ENCODE peak calls at places on chromosomes 4 and X, in nine cellular contexts. One of them, this sample, is unnamed.

GRCh38 chr4:112894480-112894879 is 155.0 kb upstream of the ANK2 start:
- DNase-seq in HEK293T: no peak
- DNase-seq in stimulated activated CD8-positive, alpha-beta memory T cell treated with anti-CD3 and anti-CD28 coated beads, Interleukin-4, amount 100 ng/mL, for 24 hours: no peak
- DNase-seq in activated T-cell treated with anti-CD3 and anti-CD28 coated beads for 48 hours: no peak
- DNase-seq in EH: no peak
- DNase-seq in NCI-H774: no peak
- DNase-seq in NCI-H1092: no peak
- DNase-seq in right lobe of liver: no peak
- DNase-seq in upper lobe of right lung: no peak
- DNase-seq in this sample: no peak

GRCh38 chr4:23819041-23819511 is 70.8 kb downstream of the PPARGC1A start:
- DNase-seq in NCI-H1092: no peak
- DNase-seq in upper lobe of right lung: no peak
- DNase-seq in right lobe of liver: no peak
- DNase-seq in activated T-cell treated with anti-CD3 and anti-CD28 coated beads for 48 hours: no peak
- DNase-seq in stimulated activated CD8-positive, alpha-beta memory T cell treated with anti-CD3 and anti-CD28 coated beads, Interleukin-4, amount 100 ng/mL, for 24 hours: no peak
- DNase-seq in HEK293T: no peak
- DNase-seq in NCI-H774: no peak
- DNase-seq in EH: peak
- DNase-seq in this sample: no peak

GRCh38 chr4:13559414-13559813 is 15.1 kb upstream of the NKX3-2 start:
- DNase-seq in stimulated activated CD8-positive, alpha-beta memory T cell treated with anti-CD3 and anti-CD28 coated beads, Interleukin-4, amount 100 ng/mL, for 24 hours: no peak
- DNase-seq in right lobe of liver: no peak
- DNase-seq in upper lobe of right lung: no peak
- DNase-seq in NCI-H774: no peak
- DNase-seq in EH: peak
- DNase-seq in activated T-cell treated with anti-CD3 and anti-CD28 coated beads for 48 hours: no peak
- DNase-seq in NCI-H1092: no peak
- DNase-seq in HEK293T: no peak
- DNase-seq in this sample: no peak

GRCh38 chrX:46782034-46782433 is 23.1 kb upstream of the SLC9A7 start:
- DNase-seq in NCI-H1092: no peak
- DNase-seq in NCI-H774: no peak
- DNase-seq in upper lobe of right lung: no peak
- DNase-seq in activated T-cell treated with anti-CD3 and anti-CD28 coated beads for 48 hours: no peak
- DNase-seq in right lobe of liver: no peak
- DNase-seq in HEK293T: no peak
- DNase-seq in EH: no peak
- DNase-seq in stimulated activated CD8-positive, alpha-beta memory T cell treated with anti-CD3 and anti-CD28 coated beads, Interleukin-4, amount 100 ng/mL, for 24 hours: no peak
- DNase-seq in this sample: no peak

GRCh38 chrX:13223868-13224555 is 95.8 kb downstream of the ATXN3L start:
- DNase-seq in activated T-cell treated with anti-CD3 and anti-CD28 coated beads for 48 hours: no peak
- DNase-seq in upper lobe of right lung: no peak
- DNase-seq in NCI-H774: peak
- DNase-seq in right lobe of liver: no peak
- DNase-seq in NCI-H1092: peak
- DNase-seq in EH: peak
- DNase-seq in HEK293T: no peak
- DNase-seq in stimulated activated CD8-positive, alpha-beta memory T cell treated with anti-CD3 and anti-CD28 coated beads, Interleukin-4, amount 100 ng/mL, for 24 hours: no peak
- DNase-seq in this sample: no peak

GRCh38 chrX:56288607-56289006 is 56.5 kb downstream of the KLF8 start:
- DNase-seq in HEK293T: no peak
- DNase-seq in upper lobe of right lung: no peak
- DNase-seq in EH: no peak
- DNase-seq in activated T-cell treated with anti-CD3 and anti-CD28 coated beads for 48 hours: no peak
- DNase-seq in right lobe of liver: no peak
- DNase-seq in NCI-H774: no peak
- DNase-seq in stimulated activated CD8-positive, alpha-beta memory T cell treated with anti-CD3 and anti-CD28 coated beads, Interleukin-4, amount 100 ng/mL, for 24 hours: no peak
- DNase-seq in NCI-H1092: no peak
- DNase-seq in this sample: no peak

GRCh38 chr4:98662619-98663225 is 4.3 kb upstream of the TSPAN5 start:
- DNase-seq in activated T-cell treated with anti-CD3 and anti-CD28 coated beads for 48 hours: no peak
- DNase-seq in NCI-H1092: no peak
- DNase-seq in NCI-H774: no peak
- DNase-seq in HEK293T: no peak
- DNase-seq in EH: no peak
- DNase-seq in stimulated activated CD8-positive, alpha-beta memory T cell treated with anti-CD3 and anti-CD28 coated beads, Interleukin-4, amount 100 ng/mL, for 24 hours: peak
- DNase-seq in upper lobe of right lung: no peak
- DNase-seq in right lobe of liver: no peak
- DNase-seq in this sample: no peak

GRCh38 chr4:47525154-47525819 is 40.2 kb downstream of the ATP10D start:
- DNase-seq in NCI-H1092: no peak
- DNase-seq in HEK293T: no peak
- DNase-seq in activated T-cell treated with anti-CD3 and anti-CD28 coated beads for 48 hours: no peak
- DNase-seq in stimulated activated CD8-positive, alpha-beta memory T cell treated with anti-CD3 and anti-CD28 coated beads, Interleukin-4, amount 100 ng/mL, for 24 hours: no peak
- DNase-seq in right lobe of liver: no peak
- DNase-seq in NCI-H774: no peak
- DNase-seq in EH: peak
- DNase-seq in upper lobe of right lung: no peak
- DNase-seq in this sample: no peak

GRCh38 chrX:16836371-16836770 is 33.8 kb downstream of the RBBP7 start:
- DNase-seq in HEK293T: peak
- DNase-seq in stimulated activated CD8-positive, alpha-beta memory T cell treated with anti-CD3 and anti-CD28 coated beads, Interleukin-4, amount 100 ng/mL, for 24 hours: no peak
- DNase-seq in right lobe of liver: no peak
- DNase-seq in upper lobe of right lung: no peak
- DNase-seq in EH: no peak
- DNase-seq in activated T-cell treated with anti-CD3 and anti-CD28 coated beads for 48 hours: no peak
- DNase-seq in NCI-H774: no peak
- DNase-seq in NCI-H1092: no peak
- DNase-seq in this sample: no peak

GRCh38 chrX:72052415-72053090 is 79.2 kb downstream of the RTL5 start:
- DNase-seq in activated T-cell treated with anti-CD3 and anti-CD28 coated beads for 48 hours: no peak
- DNase-seq in NCI-H1092: no peak
- DNase-seq in upper lobe of right lung: no peak
- DNase-seq in stimulated activated CD8-positive, alpha-beta memory T cell treated with anti-CD3 and anti-CD28 coated beads, Interleukin-4, amount 100 ng/mL, for 24 hours: no peak
- DNase-seq in EH: peak
- DNase-seq in NCI-H774: no peak
- DNase-seq in right lobe of liver: no peak
- DNase-seq in HEK293T: no peak
- DNase-seq in this sample: peak

GRCh38 chr4:74287791-74288190 is 20.5 kb upstream of the EPGN start:
- DNase-seq in NCI-H1092: no peak
- DNase-seq in stimulated activated CD8-positive, alpha-beta memory T cell treated with anti-CD3 and anti-CD28 coated beads, Interleukin-4, amount 100 ng/mL, for 24 hours: no peak
- DNase-seq in activated T-cell treated with anti-CD3 and anti-CD28 coated beads for 48 hours: no peak
- DNase-seq in EH: no peak
- DNase-seq in HEK293T: no peak
- DNase-seq in upper lobe of right lung: no peak
- DNase-seq in NCI-H774: no peak
- DNase-seq in right lobe of liver: no peak
- DNase-seq in this sample: no peak

GRCh38 chr4:85867281-85867680 is 392.3 kb downstream of the ARHGAP24 start:
- DNase-seq in HEK293T: no peak
- DNase-seq in activated T-cell treated with anti-CD3 and anti-CD28 coated beads for 48 hours: no peak
- DNase-seq in EH: peak
- DNase-seq in stimulated activated CD8-positive, alpha-beta memory T cell treated with anti-CD3 and anti-CD28 coated beads, Interleukin-4, amount 100 ng/mL, for 24 hours: no peak
- DNase-seq in NCI-H1092: no peak
- DNase-seq in NCI-H774: no peak
- DNase-seq in upper lobe of right lung: no peak
- DNase-seq in right lobe of liver: no peak
- DNase-seq in this sample: no peak

GRCh38 chr4:38069271-38069760 is 109.1 kb downstream of the PTTG2 start:
- DNase-seq in NCI-H774: no peak
- DNase-seq in HEK293T: no peak
- DNase-seq in right lobe of liver: no peak
- DNase-seq in upper lobe of right lung: no peak
- DNase-seq in activated T-cell treated with anti-CD3 and anti-CD28 coated beads for 48 hours: peak
- DNase-seq in stimulated activated CD8-positive, alpha-beta memory T cell treated with anti-CD3 and anti-CD28 coated beads, Interleukin-4, amount 100 ng/mL, for 24 hours: no peak
- DNase-seq in NCI-H1092: no peak
- DNase-seq in EH: peak
- DNase-seq in this sample: no peak

GRCh38 chr4:128256539-128256938 is 31.1 kb downstream of the PGRMC2 start:
- DNase-seq in EH: no peak
- DNase-seq in NCI-H774: no peak
- DNase-seq in HEK293T: no peak
- DNase-seq in upper lobe of right lung: no peak
- DNase-seq in NCI-H1092: no peak
- DNase-seq in stimulated activated CD8-positive, alpha-beta memory T cell treated with anti-CD3 and anti-CD28 coated beads, Interleukin-4, amount 100 ng/mL, for 24 hours: no peak
- DNase-seq in activated T-cell treated with anti-CD3 and anti-CD28 coated beads for 48 hours: no peak
- DNase-seq in right lobe of liver: no peak
- DNase-seq in this sample: no peak

GRCh38 chrX:1582686-1583437 is 8.5 kb upstream of the AKAP17A start:
- DNase-seq in NCI-H1092: no peak
- DNase-seq in NCI-H774: no peak
- DNase-seq in activated T-cell treated with anti-CD3 and anti-CD28 coated beads for 48 hours: peak
- DNase-seq in upper lobe of right lung: no peak
- DNase-seq in right lobe of liver: no peak
- DNase-seq in EH: peak
- DNase-seq in stimulated activated CD8-positive, alpha-beta memory T cell treated with anti-CD3 and anti-CD28 coated beads, Interleukin-4, amount 100 ng/mL, for 24 hours: peak
- DNase-seq in HEK293T: no peak
- DNase-seq in this sample: no peak

GRCh38 chr4:22474636-22475310 is 41.1 kb downstream of the ADGRA3 start:
- DNase-seq in NCI-H774: no peak
- DNase-seq in right lobe of liver: no peak
- DNase-seq in NCI-H1092: no peak
- DNase-seq in activated T-cell treated with anti-CD3 and anti-CD28 coated beads for 48 hours: no peak
- DNase-seq in HEK293T: no peak
- DNase-seq in upper lobe of right lung: no peak
- DNase-seq in EH: peak
- DNase-seq in stimulated activated CD8-positive, alpha-beta memory T cell treated with anti-CD3 and anti-CD28 coated beads, Interleukin-4, amount 100 ng/mL, for 24 hours: no peak
- DNase-seq in this sample: no peak

GRCh38 chrX:115030635-115031034 is 13.2 kb upstream of the IL13RA2 start:
- DNase-seq in EH: no peak
- DNase-seq in NCI-H774: no peak
- DNase-seq in NCI-H1092: no peak
- DNase-seq in activated T-cell treated with anti-CD3 and anti-CD28 coated beads for 48 hours: no peak
- DNase-seq in HEK293T: no peak
- DNase-seq in upper lobe of right lung: no peak
- DNase-seq in right lobe of liver: no peak
- DNase-seq in stimulated activated CD8-positive, alpha-beta memory T cell treated with anti-CD3 and anti-CD28 coated beads, Interleukin-4, amount 100 ng/mL, for 24 hours: no peak
- DNase-seq in this sample: no peak

GRCh38 chr4:176849076-176849475 is 56.4 kb upstream of the VEGFC start:
- DNase-seq in upper lobe of right lung: no peak
- DNase-seq in NCI-H1092: no peak
- DNase-seq in HEK293T: no peak
- DNase-seq in stimulated activated CD8-positive, alpha-beta memory T cell treated with anti-CD3 and anti-CD28 coated beads, Interleukin-4, amount 100 ng/mL, for 24 hours: no peak
- DNase-seq in right lobe of liver: no peak
- DNase-seq in NCI-H774: no peak
- DNase-seq in EH: peak
- DNase-seq in activated T-cell treated with anti-CD3 and anti-CD28 coated beads for 48 hours: no peak
- DNase-seq in this sample: no peak

GRCh38 chr4:6087669-6088068 is 69.4 kb upstream of the C4orf50 start:
- DNase-seq in activated T-cell treated with anti-CD3 and anti-CD28 coated beads for 48 hours: no peak
- DNase-seq in stimulated activated CD8-positive, alpha-beta memory T cell treated with anti-CD3 and anti-CD28 coated beads, Interleukin-4, amount 100 ng/mL, for 24 hours: no peak
- DNase-seq in NCI-H1092: peak
- DNase-seq in EH: peak
- DNase-seq in upper lobe of right lung: no peak
- DNase-seq in HEK293T: peak
- DNase-seq in right lobe of liver: peak
- DNase-seq in NCI-H774: peak
- DNase-seq in this sample: peak

GRCh38 chr4:86498560-86499166 is 95.5 kb upstream of the PTPN13 start:
- DNase-seq in activated T-cell treated with anti-CD3 and anti-CD28 coated beads for 48 hours: no peak
- DNase-seq in right lobe of liver: no peak
- DNase-seq in HEK293T: peak
- DNase-seq in stimulated activated CD8-positive, alpha-beta memory T cell treated with anti-CD3 and anti-CD28 coated beads, Interleukin-4, amount 100 ng/mL, for 24 hours: no peak
- DNase-seq in upper lobe of right lung: no peak
- DNase-seq in EH: peak
- DNase-seq in NCI-H774: peak
- DNase-seq in NCI-H1092: peak
- DNase-seq in this sample: no peak

GRCh38 chr4:124712417-124713212 is at the start of gene ANKRD50:
- DNase-seq in NCI-H1092: peak
- DNase-seq in activated T-cell treated with anti-CD3 and anti-CD28 coated beads for 48 hours: peak
- DNase-seq in HEK293T: peak
- DNase-seq in stimulated activated CD8-positive, alpha-beta memory T cell treated with anti-CD3 and anti-CD28 coated beads, Interleukin-4, amount 100 ng/mL, for 24 hours: peak
- DNase-seq in NCI-H774: peak
- DNase-seq in EH: peak
- DNase-seq in right lobe of liver: peak
- DNase-seq in upper lobe of right lung: peak
- DNase-seq in this sample: peak

GRCh38 chr4:78764498-78764961 is 11.6 kb upstream of the BMP2K start:
- DNase-seq in right lobe of liver: no peak
- DNase-seq in NCI-H774: no peak
- DNase-seq in activated T-cell treated with anti-CD3 and anti-CD28 coated beads for 48 hours: no peak
- DNase-seq in NCI-H1092: no peak
- DNase-seq in upper lobe of right lung: no peak
- DNase-seq in EH: peak
- DNase-seq in HEK293T: no peak
- DNase-seq in stimulated activated CD8-positive, alpha-beta memory T cell treated with anti-CD3 and anti-CD28 coated beads, Interleukin-4, amount 100 ng/mL, for 24 hours: no peak
- DNase-seq in this sample: no peak

GRCh38 chr4:48227662-48228061 is 42.0 kb downstream of the TEC start:
- DNase-seq in upper lobe of right lung: no peak
- DNase-seq in NCI-H774: no peak
- DNase-seq in NCI-H1092: no peak
- DNase-seq in activated T-cell treated with anti-CD3 and anti-CD28 coated beads for 48 hours: no peak
- DNase-seq in stimulated activated CD8-positive, alpha-beta memory T cell treated with anti-CD3 and anti-CD28 coated beads, Interleukin-4, amount 100 ng/mL, for 24 hours: no peak
- DNase-seq in HEK293T: no peak
- DNase-seq in right lobe of liver: no peak
- DNase-seq in EH: no peak
- DNase-seq in this sample: no peak

GRCh38 chr4:110049951-110050925 is 137.6 kb downstream of the EGF start:
- DNase-seq in HEK293T: peak
- DNase-seq in NCI-H1092: peak
- DNase-seq in activated T-cell treated with anti-CD3 and anti-CD28 coated beads for 48 hours: peak
- DNase-seq in upper lobe of right lung: no peak
- DNase-seq in EH: peak
- DNase-seq in stimulated activated CD8-positive, alpha-beta memory T cell treated with anti-CD3 and anti-CD28 coated beads, Interleukin-4, amount 100 ng/mL, for 24 hours: peak
- DNase-seq in right lobe of liver: no peak
- DNase-seq in NCI-H774: no peak
- DNase-seq in this sample: peak

GRCh38 chr4:53598483-53598882 is 7.2 kb upstream of the LNX1 start:
- DNase-seq in NCI-H1092: no peak
- DNase-seq in upper lobe of right lung: no peak
- DNase-seq in HEK293T: no peak
- DNase-seq in EH: no peak
- DNase-seq in activated T-cell treated with anti-CD3 and anti-CD28 coated beads for 48 hours: no peak
- DNase-seq in stimulated activated CD8-positive, alpha-beta memory T cell treated with anti-CD3 and anti-CD28 coated beads, Interleukin-4, amount 100 ng/mL, for 24 hours: no peak
- DNase-seq in right lobe of liver: no peak
- DNase-seq in NCI-H774: no peak
- DNase-seq in this sample: no peak

GRCh38 chr4:184450045-184450444 is 24.3 kb downstream of the IRF2 start:
- DNase-seq in NCI-H774: no peak
- DNase-seq in right lobe of liver: no peak
- DNase-seq in EH: peak
- DNase-seq in upper lobe of right lung: no peak
- DNase-seq in NCI-H1092: no peak
- DNase-seq in stimulated activated CD8-positive, alpha-beta memory T cell treated with anti-CD3 and anti-CD28 coated beads, Interleukin-4, amount 100 ng/mL, for 24 hours: no peak
- DNase-seq in activated T-cell treated with anti-CD3 and anti-CD28 coated beads for 48 hours: no peak
- DNase-seq in HEK293T: no peak
- DNase-seq in this sample: no peak

GRCh38 chrX:107701493-107702121 is 73.3 kb downstream of the PRPS1 start:
- DNase-seq in NCI-H1092: no peak
- DNase-seq in right lobe of liver: no peak
- DNase-seq in activated T-cell treated with anti-CD3 and anti-CD28 coated beads for 48 hours: no peak
- DNase-seq in upper lobe of right lung: no peak
- DNase-seq in HEK293T: no peak
- DNase-seq in EH: no peak
- DNase-seq in stimulated activated CD8-positive, alpha-beta memory T cell treated with anti-CD3 and anti-CD28 coated beads, Interleukin-4, amount 100 ng/mL, for 24 hours: no peak
- DNase-seq in NCI-H774: no peak
- DNase-seq in this sample: no peak

GRCh38 chr4:79979785-79980437 is 93.1 kb downstream of the ANTXR2 start:
- DNase-seq in NCI-H1092: no peak
- DNase-seq in NCI-H774: no peak
- DNase-seq in HEK293T: no peak
- DNase-seq in activated T-cell treated with anti-CD3 and anti-CD28 coated beads for 48 hours: no peak
- DNase-seq in right lobe of liver: no peak
- DNase-seq in EH: no peak
- DNase-seq in stimulated activated CD8-positive, alpha-beta memory T cell treated with anti-CD3 and anti-CD28 coated beads, Interleukin-4, amount 100 ng/mL, for 24 hours: no peak
- DNase-seq in upper lobe of right lung: no peak
- DNase-seq in this sample: no peak

GRCh38 chr4:53638919-53639318 is 47.6 kb upstream of the LNX1 start:
- DNase-seq in right lobe of liver: no peak
- DNase-seq in EH: no peak
- DNase-seq in stimulated activated CD8-positive, alpha-beta memory T cell treated with anti-CD3 and anti-CD28 coated beads, Interleukin-4, amount 100 ng/mL, for 24 hours: no peak
- DNase-seq in activated T-cell treated with anti-CD3 and anti-CD28 coated beads for 48 hours: no peak
- DNase-seq in HEK293T: no peak
- DNase-seq in upper lobe of right lung: no peak
- DNase-seq in NCI-H774: no peak
- DNase-seq in NCI-H1092: no peak
- DNase-seq in this sample: no peak

GRCh38 chr4:6121276-6121850 is 79.0 kb downstream of the JAKMIP1 start:
- DNase-seq in NCI-H1092: no peak
- DNase-seq in stimulated activated CD8-positive, alpha-beta memory T cell treated with anti-CD3 and anti-CD28 coated beads, Interleukin-4, amount 100 ng/mL, for 24 hours: no peak
- DNase-seq in EH: no peak
- DNase-seq in right lobe of liver: no peak
- DNase-seq in HEK293T: no peak
- DNase-seq in activated T-cell treated with anti-CD3 and anti-CD28 coated beads for 48 hours: no peak
- DNase-seq in NCI-H774: no peak
- DNase-seq in upper lobe of right lung: peak
- DNase-seq in this sample: no peak

GRCh38 chr4:16775411-16776154 is 122.9 kb downstream of the LDB2 start:
- DNase-seq in upper lobe of right lung: no peak
- DNase-seq in NCI-H1092: no peak
- DNase-seq in stimulated activated CD8-positive, alpha-beta memory T cell treated with anti-CD3 and anti-CD28 coated beads, Interleukin-4, amount 100 ng/mL, for 24 hours: no peak
- DNase-seq in activated T-cell treated with anti-CD3 and anti-CD28 coated beads for 48 hours: no peak
- DNase-seq in EH: no peak
- DNase-seq in HEK293T: no peak
- DNase-seq in NCI-H774: no peak
- DNase-seq in right lobe of liver: no peak
- DNase-seq in this sample: no peak